ENCODE peak calls at places on chromosomes 1 and 21, in five cellular contexts. One of them, this sample, is unnamed.

GRCh38 chr1:225896937-225897549 is 8.1 kb upstream of the LEFTY1 start:
- DNase-seq in stomach: peak
- DNase-seq in tibial nerve: no peak
- DNase-seq in suprapubic skin: no peak
- DNase-seq in transverse colon: peak
- DNase-seq in this sample: no peak

GRCh38 chr1:241611063-241611462 is 29.1 kb downstream of the CHML start:
- DNase-seq in suprapubic skin: no peak
- DNase-seq in stomach: no peak
- DNase-seq in tibial nerve: no peak
- DNase-seq in transverse colon: no peak
- DNase-seq in this sample: no peak

GRCh38 chr1:58781541-58782307 is 2.1 kb downstream of the JUN start:
- DNase-seq in tibial nerve: peak
- DNase-seq in stomach: peak
- DNase-seq in suprapubic skin: peak
- DNase-seq in transverse colon: peak
- DNase-seq in this sample: peak

GRCh38 chr1:231161711-231162299 is at the start of gene TRIM67:
- DNase-seq in tibial nerve: no peak
- DNase-seq in transverse colon: no peak
- DNase-seq in stomach: no peak
- DNase-seq in suprapubic skin: no peak
- DNase-seq in this sample: no peak

GRCh38 chr1:157364612-157365011 is 187.7 kb downstream of the FCRL5 start:
- DNase-seq in stomach: no peak
- DNase-seq in suprapubic skin: no peak
- DNase-seq in tibial nerve: no peak
- DNase-seq in transverse colon: no peak
- DNase-seq in this sample: no peak

GRCh38 chr1:106526650-106527049 is 529.8 kb upstream of the PRMT6 start:
- DNase-seq in stomach: no peak
- DNase-seq in suprapubic skin: no peak
- DNase-seq in transverse colon: no peak
- DNase-seq in tibial nerve: no peak
- DNase-seq in this sample: no peak

GRCh38 chr1:51504806-51505525 is 14.1 kb downstream of the EPS15 start:
- DNase-seq in stomach: no peak
- DNase-seq in tibial nerve: no peak
- DNase-seq in suprapubic skin: no peak
- DNase-seq in transverse colon: no peak
- DNase-seq in this sample: no peak

GRCh38 chr1:56788588-56788987 is 30.6 kb downstream of the FYB2 start:
- DNase-seq in transverse colon: peak
- DNase-seq in tibial nerve: no peak
- DNase-seq in stomach: peak
- DNase-seq in suprapubic skin: no peak
- DNase-seq in this sample: no peak

GRCh38 chr1:211736351-211736915 is 61.0 kb upstream of the NEK2 start:
- DNase-seq in stomach: no peak
- DNase-seq in suprapubic skin: no peak
- DNase-seq in transverse colon: no peak
- DNase-seq in tibial nerve: no peak
- DNase-seq in this sample: peak

GRCh38 chr1:237737448-237737847 is 153.3 kb downstream of the ZP4 start:
- DNase-seq in suprapubic skin: no peak
- DNase-seq in transverse colon: no peak
- DNase-seq in stomach: no peak
- DNase-seq in tibial nerve: no peak
- DNase-seq in this sample: no peak

GRCh38 chr1:180912211-180912800 is 391 bp upstream of the KIAA1614 start:
- DNase-seq in tibial nerve: no peak
- DNase-seq in suprapubic skin: peak
- DNase-seq in transverse colon: no peak
- DNase-seq in stomach: no peak
- DNase-seq in this sample: peak

GRCh38 chr1:156839426-156840109 is 19.3 kb downstream of the INSRR start:
- DNase-seq in transverse colon: no peak
- DNase-seq in suprapubic skin: no peak
- DNase-seq in stomach: no peak
- DNase-seq in tibial nerve: no peak
- DNase-seq in this sample: no peak

GRCh38 chr1:231600461-231600976 is 26.1 kb upstream of the DISC1 start:
- DNase-seq in suprapubic skin: no peak
- DNase-seq in tibial nerve: no peak
- DNase-seq in stomach: no peak
- DNase-seq in transverse colon: no peak
- DNase-seq in this sample: no peak

GRCh38 chr1:183699643-183700160 is 46.6 kb upstream of the APOBEC4 start:
- DNase-seq in transverse colon: no peak
- DNase-seq in stomach: no peak
- DNase-seq in tibial nerve: no peak
- DNase-seq in suprapubic skin: no peak
- DNase-seq in this sample: no peak

GRCh38 chr1:94496076-94496755 is 45.3 kb downstream of the F3 start:
- DNase-seq in tibial nerve: no peak
- DNase-seq in stomach: no peak
- DNase-seq in suprapubic skin: no peak
- DNase-seq in transverse colon: no peak
- DNase-seq in this sample: no peak

GRCh38 chr1:172476218-172476811 is 32.4 kb upstream of the PIGC start:
- DNase-seq in stomach: no peak
- DNase-seq in tibial nerve: no peak
- DNase-seq in transverse colon: no peak
- DNase-seq in suprapubic skin: no peak
- DNase-seq in this sample: no peak

GRCh38 chr1:33943978-33944377 is 80.1 kb downstream of the HMGB4 start:
- DNase-seq in tibial nerve: no peak
- DNase-seq in suprapubic skin: no peak
- DNase-seq in transverse colon: no peak
- DNase-seq in stomach: no peak
- DNase-seq in this sample: no peak

GRCh38 chr1:27356628-27357280 is 10.0 kb downstream of the MAP3K6 start:
- DNase-seq in transverse colon: peak
- DNase-seq in tibial nerve: no peak
- DNase-seq in suprapubic skin: no peak
- DNase-seq in stomach: peak
- DNase-seq in this sample: peak

GRCh38 chr1:30911061-30911954 is 2.8 kb upstream of the SDC3 start:
- DNase-seq in tibial nerve: peak
- DNase-seq in transverse colon: peak
- DNase-seq in suprapubic skin: peak
- DNase-seq in stomach: peak
- DNase-seq in this sample: peak

GRCh38 chr21:45138199-45139002 is 64.0 kb downstream of the ADARB1 start:
- DNase-seq in stomach: peak
- DNase-seq in transverse colon: peak
- DNase-seq in tibial nerve: peak
- DNase-seq in suprapubic skin: no peak
- DNase-seq in this sample: peak

GRCh38 chr1:6870086-6870485 is 84.8 kb downstream of the CAMTA1 start:
- DNase-seq in transverse colon: no peak
- DNase-seq in tibial nerve: no peak
- DNase-seq in suprapubic skin: no peak
- DNase-seq in stomach: no peak
- DNase-seq in this sample: no peak

GRCh38 chr1:216612291-216612690 is 110.9 kb downstream of the ESRRG start:
- DNase-seq in suprapubic skin: no peak
- DNase-seq in stomach: no peak
- DNase-seq in transverse colon: no peak
- DNase-seq in tibial nerve: no peak
- DNase-seq in this sample: no peak

GRCh38 chr1:172991674-172992400 is 58.9 kb downstream of the TNFSF18 start:
- DNase-seq in suprapubic skin: no peak
- DNase-seq in transverse colon: no peak
- DNase-seq in tibial nerve: no peak
- DNase-seq in stomach: no peak
- DNase-seq in this sample: no peak

GRCh38 chr1:93453911-93454310 is 6.0 kb downstream of the FNBP1L start:
- DNase-seq in tibial nerve: no peak
- DNase-seq in suprapubic skin: no peak
- DNase-seq in stomach: no peak
- DNase-seq in transverse colon: no peak
- DNase-seq in this sample: no peak

GRCh38 chr1:206006946-206007345 is 3.8 kb upstream of the RAB7B start:
- DNase-seq in transverse colon: no peak
- DNase-seq in tibial nerve: no peak
- DNase-seq in suprapubic skin: peak
- DNase-seq in stomach: no peak
- DNase-seq in this sample: no peak

GRCh38 chr21:29149771-29150425 is 19.5 kb downstream of the MAP3K7CL start:
- DNase-seq in tibial nerve: no peak
- DNase-seq in transverse colon: no peak
- DNase-seq in suprapubic skin: no peak
- DNase-seq in stomach: no peak
- DNase-seq in this sample: no peak

GRCh38 chr1:157403203-157403602 is 149.1 kb downstream of the FCRL5 start:
- DNase-seq in suprapubic skin: no peak
- DNase-seq in transverse colon: no peak
- DNase-seq in stomach: no peak
- DNase-seq in tibial nerve: no peak
- DNase-seq in this sample: no peak

GRCh38 chr21:33977721-33978369 is 62.2 kb upstream of the ATP5PO start:
- DNase-seq in transverse colon: no peak
- DNase-seq in tibial nerve: no peak
- DNase-seq in stomach: no peak
- DNase-seq in suprapubic skin: no peak
- DNase-seq in this sample: no peak

GRCh38 chr1:33370286-33370685 is 49.4 kb upstream of the A3GALT2 start:
- DNase-seq in suprapubic skin: no peak
- DNase-seq in transverse colon: no peak
- DNase-seq in stomach: no peak
- DNase-seq in tibial nerve: no peak
- DNase-seq in this sample: no peak

DNA sequence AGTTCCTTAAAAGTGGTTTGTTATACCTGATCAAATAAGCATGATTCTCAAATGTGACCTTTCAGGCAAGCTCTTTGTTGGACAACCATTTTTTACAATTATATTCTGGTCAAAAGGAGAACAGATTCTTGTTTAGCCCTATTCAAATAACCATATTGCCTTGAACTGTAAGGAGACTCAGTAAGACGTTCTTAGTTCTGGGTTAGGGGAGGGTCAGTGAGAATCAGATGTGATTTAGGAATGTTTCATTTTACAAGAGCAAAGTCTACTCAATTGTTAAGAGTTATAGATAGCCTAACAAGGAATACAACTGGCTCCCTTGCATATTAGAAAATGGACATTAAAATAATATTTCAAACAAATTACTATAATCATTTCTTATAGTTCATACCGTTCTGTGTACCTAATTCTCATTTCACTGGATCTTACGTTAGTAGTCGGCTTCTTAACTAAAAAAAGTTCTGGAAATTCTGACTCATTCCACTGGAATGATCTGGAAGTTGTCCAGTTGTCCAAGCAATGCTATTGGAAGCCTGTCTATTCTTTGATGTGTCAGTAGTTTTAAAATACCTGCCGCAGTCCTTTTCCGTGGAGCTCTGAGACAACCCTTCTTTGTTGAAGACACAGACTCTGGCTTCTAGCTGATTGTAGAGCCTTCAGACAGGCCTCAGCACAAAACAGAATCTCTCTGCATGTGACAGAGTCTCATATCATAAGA is 88.8 kb downstream of the MAST2 start:
- DNase-seq in stomach: no peak
- DNase-seq in transverse colon: no peak
- DNase-seq in tibial nerve: no peak
- DNase-seq in suprapubic skin: no peak
- DNase-seq in this sample: no peak
- TF ChIP-seq EP300 in stomach: no peak
- TF ChIP-seq EP300 in transverse colon: no peak
- TF ChIP-seq EP300 in tibial nerve: peak
- TF ChIP-seq EP300 in suprapubic skin: no peak
- TF ChIP-seq EP300 in this sample: no peak

GRCh38 chr1:170290226-170290625 is 144.5 kb downstream of the NTMT2 start:
- DNase-seq in stomach: no peak
- DNase-seq in transverse colon: no peak
- DNase-seq in suprapubic skin: no peak
- DNase-seq in tibial nerve: no peak
- DNase-seq in this sample: no peak

GRCh38 chr1:170296642-170297041 is 150.9 kb downstream of the NTMT2 start:
- DNase-seq in suprapubic skin: no peak
- DNase-seq in tibial nerve: no peak
- DNase-seq in stomach: no peak
- DNase-seq in transverse colon: no peak
- DNase-seq in this sample: no peak

GRCh38 chr1:170290971-170291370 is 145.2 kb downstream of the NTMT2 start:
- DNase-seq in suprapubic skin: no peak
- DNase-seq in stomach: no peak
- DNase-seq in transverse colon: no peak
- DNase-seq in tibial nerve: no peak
- DNase-seq in this sample: no peak

DNA sequence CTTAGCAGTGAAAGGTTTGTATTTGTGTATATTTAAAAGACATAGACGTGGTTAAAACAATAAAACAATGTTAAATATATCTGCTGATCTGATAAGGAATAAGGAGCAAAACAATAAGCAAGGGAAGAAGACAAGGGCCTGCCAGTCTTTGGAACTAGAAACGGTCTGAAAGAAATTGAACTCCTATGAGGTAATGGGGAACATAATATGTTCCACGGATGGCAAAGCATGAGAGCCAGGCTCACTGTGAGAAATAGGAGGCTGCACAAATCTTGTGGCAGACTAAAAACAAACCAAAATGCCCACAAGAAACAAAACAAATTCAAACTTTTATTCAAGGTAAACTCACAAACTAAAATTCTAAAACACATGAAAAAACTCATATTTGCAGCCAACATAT is 150.5 kb downstream of the NTMT2 start:
- DNase-seq in suprapubic skin: no peak
- DNase-seq in transverse colon: no peak
- DNase-seq in stomach: no peak
- DNase-seq in tibial nerve: no peak
- DNase-seq in this sample: no peak
- H3K27ac ChIP-seq in suprapubic skin: no peak
- H3K27ac ChIP-seq in transverse colon: no peak
- H3K27ac ChIP-seq in stomach: no peak
- H3K27ac ChIP-seq in tibial nerve: no peak
- H3K27ac ChIP-seq in this sample: no peak

GRCh38 chr1:111227875-111228747 is 598 bp downstream of the CHI3L2 start:
- DNase-seq in transverse colon: no peak
- DNase-seq in stomach: peak
- DNase-seq in suprapubic skin: no peak
- DNase-seq in tibial nerve: peak
- DNase-seq in this sample: no peak
- H3K4me3 ChIP-seq in transverse colon: no peak
- H3K4me3 ChIP-seq in stomach: no peak
- H3K4me3 ChIP-seq in suprapubic skin: no peak
- H3K4me3 ChIP-seq in tibial nerve: no peak
- H3K4me3 ChIP-seq in this sample: no peak

DNA sequence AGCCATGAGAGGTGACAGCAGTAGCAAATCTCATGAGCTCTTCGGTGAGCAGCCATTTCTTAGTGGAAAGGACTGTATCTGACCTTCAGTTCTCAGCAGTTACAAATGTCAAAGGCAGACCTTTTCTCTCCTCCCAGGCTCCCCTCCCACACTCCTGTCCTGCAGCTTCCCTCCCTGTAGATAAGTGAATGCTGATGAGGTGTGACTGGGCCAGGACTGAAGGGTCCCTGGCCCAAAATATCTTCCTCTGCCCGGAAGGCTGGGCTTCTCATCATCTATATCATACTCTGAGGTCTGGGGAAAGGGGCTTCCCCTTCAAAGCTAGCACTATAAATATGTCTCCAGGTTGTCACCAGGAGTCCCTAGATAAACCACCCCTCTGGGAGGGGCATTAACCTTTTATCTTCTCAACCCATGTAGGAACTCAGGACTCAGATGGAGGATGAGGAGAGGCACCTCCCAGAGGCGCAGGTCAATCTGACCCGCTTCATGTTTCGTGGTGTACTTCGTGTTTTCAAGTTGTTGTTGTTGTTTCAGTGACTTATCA is 3.6 kb upstream of the ADAMTSL4 start:
- DNase-seq in stomach: no peak
- DNase-seq in tibial nerve: no peak
- DNase-seq in suprapubic skin: no peak
- DNase-seq in transverse colon: no peak
- DNase-seq in this sample: no peak
- TF ChIP-seq EP300 in stomach: no peak
- TF ChIP-seq EP300 in tibial nerve: no peak
- TF ChIP-seq EP300 in suprapubic skin: no peak
- TF ChIP-seq EP300 in transverse colon: no peak
- TF ChIP-seq EP300 in this sample: no peak

This sample was measured in ovary.